ENCODE peak calls at places on chromosomes 4 and X, in seven cellular contexts. One of them, this sample, is unnamed.

GRCh38 chrX:119541188-119541587 is 24.0 kb downstream of the STEEP1 start:
- DNase-seq in astrocyte of the spinal cord: peak
- DNase-seq in neural progenitor cell: no peak
- DNase-seq in SK-N-SH: no peak
- DNase-seq in tibial nerve: no peak
- DNase-seq in heart right ventricle: no peak
- DNase-seq in pancreas: no peak
- DNase-seq in this sample: peak

GRCh38 chrX:3178329-3178728 is 137.1 kb downstream of the ARSF start:
- DNase-seq in astrocyte of the spinal cord: no peak
- DNase-seq in neural progenitor cell: no peak
- DNase-seq in SK-N-SH: no peak
- DNase-seq in tibial nerve: no peak
- DNase-seq in heart right ventricle: no peak
- DNase-seq in pancreas: no peak
- DNase-seq in this sample: no peak

GRCh38 chr4:120481711-120482110 is 415.1 kb upstream of the MAD2L1 start:
- DNase-seq in astrocyte of the spinal cord: no peak
- DNase-seq in neural progenitor cell: no peak
- DNase-seq in SK-N-SH: no peak
- DNase-seq in tibial nerve: no peak
- DNase-seq in heart right ventricle: no peak
- DNase-seq in pancreas: no peak
- DNase-seq in this sample: no peak

GRCh38 chrX:17986440-17986839 is 125.3 kb upstream of the RAI2 start:
- DNase-seq in astrocyte of the spinal cord: no peak
- DNase-seq in neural progenitor cell: no peak
- DNase-seq in SK-N-SH: no peak
- DNase-seq in tibial nerve: no peak
- DNase-seq in heart right ventricle: no peak
- DNase-seq in pancreas: no peak
- DNase-seq in this sample: no peak

GRCh38 chr4:186058980-186059316 is 10.0 kb upstream of the TLR3 start:
- DNase-seq in astrocyte of the spinal cord: no peak
- DNase-seq in neural progenitor cell: no peak
- DNase-seq in SK-N-SH: no peak
- DNase-seq in tibial nerve: no peak
- DNase-seq in heart right ventricle: no peak
- DNase-seq in pancreas: no peak
- DNase-seq in this sample: no peak

GRCh38 chr4:151530783-151531182 is 121.8 kb downstream of the FHIP1A start:
- DNase-seq in astrocyte of the spinal cord: no peak
- DNase-seq in neural progenitor cell: no peak
- DNase-seq in SK-N-SH: no peak
- DNase-seq in tibial nerve: no peak
- DNase-seq in heart right ventricle: no peak
- DNase-seq in pancreas: no peak
- DNase-seq in this sample: peak

GRCh38 chr4:133638702-133639101 is 489.6 kb downstream of the PCDH10 start:
- DNase-seq in astrocyte of the spinal cord: no peak
- DNase-seq in neural progenitor cell: no peak
- DNase-seq in SK-N-SH: no peak
- DNase-seq in tibial nerve: no peak
- DNase-seq in heart right ventricle: no peak
- DNase-seq in pancreas: no peak
- DNase-seq in this sample: no peak

GRCh38 chrX:150051096-150051495 is 112.8 kb upstream of the EOLA2 start:
- DNase-seq in astrocyte of the spinal cord: no peak
- DNase-seq in neural progenitor cell: no peak
- DNase-seq in SK-N-SH: no peak
- DNase-seq in tibial nerve: no peak
- DNase-seq in heart right ventricle: no peak
- DNase-seq in pancreas: no peak
- DNase-seq in this sample: peak

GRCh38 chr4:182928061-182928460 is 10.9 kb upstream of the DCTD start:
- DNase-seq in astrocyte of the spinal cord: no peak
- DNase-seq in neural progenitor cell: peak
- DNase-seq in SK-N-SH: no peak
- DNase-seq in tibial nerve: no peak
- DNase-seq in heart right ventricle: no peak
- DNase-seq in pancreas: no peak
- DNase-seq in this sample: no peak

GRCh38 chr4:80014531-80014930 is 58.5 kb downstream of the ANTXR2 start:
- DNase-seq in astrocyte of the spinal cord: no peak
- DNase-seq in neural progenitor cell: no peak
- DNase-seq in SK-N-SH: no peak
- DNase-seq in tibial nerve: no peak
- DNase-seq in heart right ventricle: no peak
- DNase-seq in pancreas: no peak
- DNase-seq in this sample: no peak

GRCh38 chrX:101417981-101418841 is 10.2 kb downstream of the HNRNPH2 start:
- DNase-seq in astrocyte of the spinal cord: peak
- DNase-seq in neural progenitor cell: peak
- DNase-seq in SK-N-SH: peak
- DNase-seq in tibial nerve: peak
- DNase-seq in heart right ventricle: peak
- DNase-seq in pancreas: peak
- DNase-seq in this sample: no peak

GRCh38 chr4:116229420-116229819 is 856.0 kb downstream of the TRAM1L1 start:
- DNase-seq in astrocyte of the spinal cord: no peak
- DNase-seq in neural progenitor cell: no peak
- DNase-seq in SK-N-SH: no peak
- DNase-seq in tibial nerve: no peak
- DNase-seq in heart right ventricle: no peak
- DNase-seq in pancreas: no peak
- DNase-seq in this sample: no peak

GRCh38 chrX:17298564-17298963 is 76.4 kb upstream of the NHS start:
- DNase-seq in astrocyte of the spinal cord: no peak
- DNase-seq in neural progenitor cell: no peak
- DNase-seq in SK-N-SH: no peak
- DNase-seq in tibial nerve: no peak
- DNase-seq in heart right ventricle: no peak
- DNase-seq in pancreas: no peak
- DNase-seq in this sample: no peak

GRCh38 chrX:56798866-56799864 is 70.1 kb downstream of the NBDY start:
- DNase-seq in astrocyte of the spinal cord: no peak
- DNase-seq in neural progenitor cell: peak
- DNase-seq in SK-N-SH: peak
- DNase-seq in tibial nerve: no peak
- DNase-seq in heart right ventricle: no peak
- DNase-seq in pancreas: peak
- DNase-seq in this sample: no peak

GRCh38 chr4:39976141-39976944 is 1.4 kb downstream of the PDS5A start:
- DNase-seq in astrocyte of the spinal cord: peak
- DNase-seq in neural progenitor cell: peak
- DNase-seq in SK-N-SH: peak
- DNase-seq in tibial nerve: peak
- DNase-seq in heart right ventricle: peak
- DNase-seq in pancreas: peak
- DNase-seq in this sample: peak

GRCh38 chr4:39978378-39978775 is 666 bp upstream of the PDS5A start:
- DNase-seq in astrocyte of the spinal cord: no peak
- DNase-seq in neural progenitor cell: no peak
- DNase-seq in SK-N-SH: no peak
- DNase-seq in tibial nerve: no peak
- DNase-seq in heart right ventricle: no peak
- DNase-seq in pancreas: no peak
- DNase-seq in this sample: no peak

GRCh38 chr4:39977489-39978377 is at the start of gene PDS5A:
- DNase-seq in astrocyte of the spinal cord: peak
- DNase-seq in neural progenitor cell: peak
- DNase-seq in SK-N-SH: peak
- DNase-seq in tibial nerve: peak
- DNase-seq in heart right ventricle: peak
- DNase-seq in pancreas: peak
- DNase-seq in this sample: peak

GRCh38 chr4:39976945-39977488 is 694 bp downstream of the PDS5A start:
- DNase-seq in astrocyte of the spinal cord: peak
- DNase-seq in neural progenitor cell: peak
- DNase-seq in SK-N-SH: no peak
- DNase-seq in tibial nerve: peak
- DNase-seq in heart right ventricle: peak
- DNase-seq in pancreas: peak
- DNase-seq in this sample: no peak

DNA sequence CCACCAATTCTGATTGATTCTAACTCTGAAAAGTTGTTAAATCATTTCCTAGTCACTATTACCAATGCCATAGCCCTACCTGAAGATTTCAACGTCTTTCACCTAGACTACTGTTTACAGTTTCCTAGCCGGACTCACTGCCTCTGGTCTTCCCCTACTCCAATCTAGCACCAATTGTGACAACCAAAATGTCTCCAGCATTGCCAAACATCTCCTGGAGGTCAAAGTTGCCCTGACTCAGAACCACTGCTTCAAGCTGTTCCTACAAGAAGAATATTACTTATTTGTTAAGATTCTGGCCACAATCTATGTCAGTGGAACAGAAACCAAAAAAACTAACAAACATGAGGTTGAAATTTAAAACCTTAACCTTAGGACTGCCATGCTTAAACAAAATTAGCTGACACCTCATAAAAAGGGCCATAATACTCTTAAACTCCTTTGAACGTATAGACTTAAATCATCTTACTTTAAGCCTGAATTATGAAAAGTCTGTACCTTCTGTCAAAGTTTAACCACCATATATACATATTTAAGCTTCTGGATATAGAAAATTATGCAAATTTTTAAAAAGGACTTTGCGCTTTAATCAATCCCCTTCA is 2.1 kb downstream of the PDS5A start:
- DNase-seq in astrocyte of the spinal cord: peak
- DNase-seq in neural progenitor cell: no peak
- DNase-seq in SK-N-SH: no peak
- DNase-seq in tibial nerve: no peak
- DNase-seq in heart right ventricle: no peak
- DNase-seq in pancreas: no peak
- DNase-seq in this sample: peak
- H3K4me3 ChIP-seq in astrocyte of the spinal cord: peak
- H3K4me3 ChIP-seq in neural progenitor cell: peak
- H3K4me3 ChIP-seq in SK-N-SH: peak
- H3K4me3 ChIP-seq in tibial nerve: no peak
- H3K4me3 ChIP-seq in heart right ventricle: no peak
- H3K4me3 ChIP-seq in pancreas: no peak
- H3K4me3 ChIP-seq in this sample: peak

GRCh38 chr4:40908702-40909362 is 159.1 kb downstream of the NSUN7 start:
- DNase-seq in astrocyte of the spinal cord: peak
- DNase-seq in neural progenitor cell: peak
- DNase-seq in SK-N-SH: peak
- DNase-seq in tibial nerve: no peak
- DNase-seq in heart right ventricle: peak
- DNase-seq in pancreas: peak
- DNase-seq in this sample: peak
- H3K4me3 ChIP-seq in astrocyte of the spinal cord: no peak
- H3K4me3 ChIP-seq in neural progenitor cell: no peak
- H3K4me3 ChIP-seq in SK-N-SH: peak
- H3K4me3 ChIP-seq in tibial nerve: no peak
- H3K4me3 ChIP-seq in heart right ventricle: no peak
- H3K4me3 ChIP-seq in pancreas: no peak
- H3K4me3 ChIP-seq in this sample: peak

GRCh38 chr4:22672944-22673343 is 19.8 kb upstream of the GBA3 start:
- DNase-seq in astrocyte of the spinal cord: no peak
- DNase-seq in neural progenitor cell: no peak
- DNase-seq in SK-N-SH: no peak
- DNase-seq in tibial nerve: no peak
- DNase-seq in heart right ventricle: no peak
- DNase-seq in pancreas: no peak
- DNase-seq in this sample: no peak

GRCh38 chr4:22668702-22669101 is 24.0 kb upstream of the GBA3 start:
- DNase-seq in astrocyte of the spinal cord: no peak
- DNase-seq in neural progenitor cell: no peak
- DNase-seq in SK-N-SH: no peak
- DNase-seq in tibial nerve: no peak
- DNase-seq in heart right ventricle: no peak
- DNase-seq in pancreas: no peak
- DNase-seq in this sample: no peak

GRCh38 chr4:22676058-22676457 is 16.7 kb upstream of the GBA3 start:
- DNase-seq in astrocyte of the spinal cord: no peak
- DNase-seq in neural progenitor cell: no peak
- DNase-seq in SK-N-SH: no peak
- DNase-seq in tibial nerve: no peak
- DNase-seq in heart right ventricle: no peak
- DNase-seq in pancreas: no peak
- DNase-seq in this sample: no peak

GRCh38 chr4:22670953-22671352 is 21.8 kb upstream of the GBA3 start:
- DNase-seq in astrocyte of the spinal cord: peak
- DNase-seq in neural progenitor cell: no peak
- DNase-seq in SK-N-SH: no peak
- DNase-seq in tibial nerve: no peak
- DNase-seq in heart right ventricle: no peak
- DNase-seq in pancreas: no peak
- DNase-seq in this sample: no peak

DNA sequence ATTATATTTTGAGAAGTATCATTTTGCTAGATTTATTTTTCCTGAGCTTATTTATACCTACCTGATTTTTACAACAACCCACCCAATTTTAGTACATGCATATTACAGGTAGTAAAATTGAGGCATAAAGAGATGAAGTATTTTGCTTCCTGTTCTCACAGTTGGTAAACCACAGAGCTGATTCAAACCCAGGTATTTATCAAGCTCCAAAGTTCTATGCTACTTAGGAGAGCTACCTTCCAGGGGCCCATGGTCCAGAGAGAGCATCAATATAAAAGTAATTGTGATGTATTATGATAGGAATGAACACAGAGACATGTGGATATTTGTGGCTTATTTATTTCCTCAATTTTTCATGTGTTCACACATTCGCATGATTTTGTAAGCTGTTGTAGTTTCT is 20.2 kb upstream of the GBA3 start:
- DNase-seq in astrocyte of the spinal cord: no peak
- DNase-seq in neural progenitor cell: no peak
- DNase-seq in SK-N-SH: no peak
- DNase-seq in tibial nerve: no peak
- DNase-seq in heart right ventricle: no peak
- DNase-seq in pancreas: no peak
- DNase-seq in this sample: no peak
- H3K4me3 ChIP-seq in astrocyte of the spinal cord: no peak
- H3K4me3 ChIP-seq in neural progenitor cell: no peak
- H3K4me3 ChIP-seq in SK-N-SH: no peak
- H3K4me3 ChIP-seq in tibial nerve: no peak
- H3K4me3 ChIP-seq in heart right ventricle: no peak
- H3K4me3 ChIP-seq in pancreas: no peak
- H3K4me3 ChIP-seq in this sample: no peak

GRCh38 chr4:84875636-84876371 is 90.7 kb downstream of the WDFY3 start:
- DNase-seq in astrocyte of the spinal cord: no peak
- DNase-seq in neural progenitor cell: no peak
- DNase-seq in SK-N-SH: no peak
- DNase-seq in tibial nerve: no peak
- DNase-seq in heart right ventricle: no peak
- DNase-seq in pancreas: no peak
- DNase-seq in this sample: no peak

GRCh38 chr4:84865600-84865999 is 100.9 kb downstream of the WDFY3 start:
- DNase-seq in astrocyte of the spinal cord: no peak
- DNase-seq in neural progenitor cell: no peak
- DNase-seq in SK-N-SH: no peak
- DNase-seq in tibial nerve: no peak
- DNase-seq in heart right ventricle: no peak
- DNase-seq in pancreas: no peak
- DNase-seq in this sample: no peak

GRCh38 chr4:84866295-84866694 is 100.2 kb downstream of the WDFY3 start:
- DNase-seq in astrocyte of the spinal cord: no peak
- DNase-seq in neural progenitor cell: no peak
- DNase-seq in SK-N-SH: no peak
- DNase-seq in tibial nerve: no peak
- DNase-seq in heart right ventricle: no peak
- DNase-seq in pancreas: no peak
- DNase-seq in this sample: no peak

GRCh38 chr4:84874619-84875018 is 91.9 kb downstream of the WDFY3 start:
- DNase-seq in astrocyte of the spinal cord: no peak
- DNase-seq in neural progenitor cell: no peak
- DNase-seq in SK-N-SH: no peak
- DNase-seq in tibial nerve: no peak
- DNase-seq in heart right ventricle: no peak
- DNase-seq in pancreas: no peak
- DNase-seq in this sample: no peak

GRCh38 chr4:84870398-84871163 is 95.9 kb downstream of the WDFY3 start:
- DNase-seq in astrocyte of the spinal cord: peak
- DNase-seq in neural progenitor cell: peak
- DNase-seq in SK-N-SH: peak
- DNase-seq in tibial nerve: no peak
- DNase-seq in heart right ventricle: no peak
- DNase-seq in pancreas: no peak
- DNase-seq in this sample: peak
- H3K4me3 ChIP-seq in astrocyte of the spinal cord: no peak
- H3K4me3 ChIP-seq in neural progenitor cell: no peak
- H3K4me3 ChIP-seq in SK-N-SH: peak
- H3K4me3 ChIP-seq in tibial nerve: no peak
- H3K4me3 ChIP-seq in heart right ventricle: no peak
- H3K4me3 ChIP-seq in pancreas: no peak
- H3K4me3 ChIP-seq in this sample: no peak

This sample was measured in PC-3.